ENCODE peak calls at places on chromosomes 5 and 9, in eight cellular contexts. L is RWPE2; I is type B pancreatic cell; G is A549; A is choroid plexus epithelial cell; R is CD8-positive, alpha-beta T cell; P is stomach; Q is neural crest cell. B is an unnamed sample.

GRCh38 chr5:111840275-111840674 is 83.3 kb upstream of the NREP start:
- DNase-seq in L (no peak), I (no peak), G (no peak), A (no peak), R (no peak), P (no peak), Q (no peak), B (no peak)

GRCh38 chr9:71685394-71685793 is 82.9 kb downstream of the CEMIP2 start:
- DNase-seq in L (no peak), I (no peak), G (no peak), A (no peak), R (peak; percentile 13), P (no peak), Q (no peak), B (no peak)

GRCh38 chr5:142432369-142432863 is 107.6 kb upstream of the SPRY4 start:
- DNase-seq in L (no peak), I (no peak), G (no peak), A (no peak), R (no peak), P (peak; percentile 86), Q (no peak), B (peak; percentile 34)

GRCh38 chr9:85599540-85600140 is 142.1 kb downstream of the AGTPBP1 start:
- DNase-seq in L (no peak), I (no peak), G (no peak), A (peak; percentile 38), R (no peak), P (no peak), Q (no peak), B (no peak)

GRCh38 chr5:138819065-138819464 is 56.1 kb downstream of the LRRTM2 start:
- DNase-seq in L (no peak), I (no peak), G (no peak), A (no peak), R (no peak), P (no peak), Q (no peak), B (no peak)

GRCh38 chr5:139061274-139061673 is 136.9 kb downstream of the SIL1 start:
- DNase-seq in L (no peak), I (no peak), G (no peak), A (peak; percentile 72), R (no peak), P (peak; percentile 76), Q (no peak), B (no peak)

GRCh38 chr9:127722055-127722454 is 6.2 kb downstream of the TTC16 start:
- DNase-seq in L (peak; percentile 34), I (no peak), G (no peak), A (no peak), R (no peak), P (no peak), Q (no peak), B (no peak)

GRCh38 chr9:91424403-91425176 is 958 bp upstream of the NFIL3 start:
- DNase-seq in L (peak; percentile 77), I (peak; percentile 78), G (peak; percentile 55), A (peak; percentile 91), R (peak; percentile 35), P (peak; percentile 80), Q (peak; percentile 30), B (peak; percentile 47)

GRCh38 chr9:134549336-134549735 is 92.3 kb upstream of the COL5A1 start:
- DNase-seq in L (no peak), I (no peak), G (no peak), A (no peak), R (no peak), P (no peak), Q (no peak), B (no peak)

GRCh38 chr5:55324815-55325418 is 17.1 kb downstream of the MTREX start:
- DNase-seq in L (no peak), I (no peak), G (peak; percentile 46), A (peak; percentile 81), R (no peak), P (no peak), Q (no peak), B (peak; percentile 29)

GRCh38 chr9:5470122-5470521 is 19.8 kb downstream of the CD274 start:
- DNase-seq in L (no peak), I (no peak), G (no peak), A (no peak), R (no peak), P (no peak), Q (no peak), B (no peak)

GRCh38 chr5:158485604-158486081 is 614.1 kb downstream of the EBF1 start:
- DNase-seq in L (no peak), I (no peak), G (no peak), A (peak; percentile 12), R (no peak), P (no peak), Q (no peak), B (no peak)

GRCh38 chr5:111995701-111996100 is 238.7 kb upstream of the NREP start:
- DNase-seq in L (no peak), I (no peak), G (no peak), A (no peak), R (no peak), P (no peak), Q (no peak), B (no peak)

GRCh38 chr9:129336601-129337286 is 158.7 kb upstream of the IER5L start:
- DNase-seq in L (no peak), I (no peak), G (no peak), A (peak; percentile 76), R (peak; percentile 5), P (peak; percentile 67), Q (no peak), B (no peak)

GRCh38 chr5:103764403-103764802 is 201.8 kb upstream of the NUDT12 start:
- DNase-seq in L (no peak), I (no peak), G (no peak), A (no peak), R (no peak), P (no peak), Q (no peak), B (no peak)

GRCh38 chr9:117516676-117517632 is 102.1 kb upstream of the ASTN2 start:
- DNase-seq in L (no peak), I (no peak), G (no peak), A (no peak), R (no peak), P (peak; percentile 60), Q (no peak), B (no peak)

GRCh38 chr9:121225240-121225639 is 23.6 kb upstream of the RAB14 start:
- DNase-seq in L (no peak), I (no peak), G (no peak), A (no peak), R (no peak), P (no peak), Q (no peak), B (no peak)

GRCh38 chr9:89854715-89855475 is 250.1 kb downstream of the GADD45G start:
- DNase-seq in L (no peak), I (no peak), G (no peak), A (no peak), R (no peak), P (no peak), Q (no peak), B (no peak)

GRCh38 chr5:17373406-17374110 is 124.5 kb upstream of the TAF11L2 start:
- DNase-seq in L (no peak), I (no peak), G (no peak), A (no peak), R (no peak), P (no peak), Q (peak; percentile 11), B (no peak)

GRCh38 chr5:10863763-10864383 is 102.8 kb upstream of the DAP start:
- DNase-seq in L (no peak), I (no peak), G (peak; percentile 75), A (peak; percentile 69), R (peak; percentile 34), P (peak; percentile 55), Q (peak; percentile 68), B (peak; percentile 81)

GRCh38 chr5:177498013-177498847 is 826 bp upstream of the PDLIM7 start:
- DNase-seq in L (no peak), I (no peak), G (no peak), A (peak; percentile 31), R (no peak), P (peak; percentile 45), Q (no peak), B (no peak)

GRCh38 chr9:119216891-119217290 is 152.3 kb downstream of the BRINP1 start:
- DNase-seq in L (no peak), I (no peak), G (no peak), A (no peak), R (no peak), P (no peak), Q (no peak), B (no peak)

GRCh38 chr5:78215565-78215964 is 78.9 kb downstream of the AP3B1 start:
- DNase-seq in L (no peak), I (no peak), G (peak; percentile 7), A (no peak), R (no peak), P (no peak), Q (no peak), B (no peak)

GRCh38 chr5:64958757-64959391 is 190.1 kb downstream of the CWC27 start:
- DNase-seq in L (no peak), I (no peak), G (no peak), A (peak; percentile 73), R (no peak), P (no peak), Q (no peak), B (no peak)
- TF ChIP-seq CTCF in L (peak; percentile 94), I (peak; percentile 77), G (peak; percentile 70), A (peak; percentile 64), R (peak; percentile 67), P (no peak), Q (peak; percentile 64), B (peak; percentile 44)

DNA sequence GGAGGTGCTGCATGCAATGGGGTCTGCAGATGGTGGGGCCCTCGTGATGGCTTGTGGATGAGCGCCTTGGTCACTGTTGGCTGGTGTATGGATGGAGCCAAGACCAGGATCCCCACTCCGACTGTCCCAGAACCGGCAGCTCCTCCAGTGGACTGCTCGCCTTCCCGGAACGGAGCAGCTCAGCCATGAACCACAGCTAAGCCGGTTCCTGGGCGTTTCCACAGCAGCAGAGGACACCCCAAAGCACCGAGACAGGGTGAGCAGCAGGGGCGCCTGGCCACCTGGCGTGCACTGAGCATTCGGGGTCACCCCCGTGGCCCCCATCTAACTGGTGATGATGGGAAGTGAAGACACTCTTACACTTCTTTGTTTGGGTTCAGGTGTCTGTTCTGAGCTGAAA is 26.1 kb downstream of the CCDC187 start:
- DNase-seq in L (no peak), I (no peak), G (no peak), A (no peak), R (no peak), P (no peak), Q (no peak), B (no peak)
- TF ChIP-seq CTCF in L (no peak), I (no peak), G (no peak), A (no peak), R (no peak), P (no peak), Q (no peak), B (no peak)

GRCh38 chr5:113205323-113205722 is 228.7 kb downstream of the DCP2 start:
- DNase-seq in L (no peak), I (no peak), G (no peak), A (peak; percentile 61), R (no peak), P (no peak), Q (no peak), B (no peak)
- TF ChIP-seq CTCF in L (no peak), I (no peak), G (no peak), A (no peak), R (no peak), P (no peak), Q (no peak), B (no peak)

DNA sequence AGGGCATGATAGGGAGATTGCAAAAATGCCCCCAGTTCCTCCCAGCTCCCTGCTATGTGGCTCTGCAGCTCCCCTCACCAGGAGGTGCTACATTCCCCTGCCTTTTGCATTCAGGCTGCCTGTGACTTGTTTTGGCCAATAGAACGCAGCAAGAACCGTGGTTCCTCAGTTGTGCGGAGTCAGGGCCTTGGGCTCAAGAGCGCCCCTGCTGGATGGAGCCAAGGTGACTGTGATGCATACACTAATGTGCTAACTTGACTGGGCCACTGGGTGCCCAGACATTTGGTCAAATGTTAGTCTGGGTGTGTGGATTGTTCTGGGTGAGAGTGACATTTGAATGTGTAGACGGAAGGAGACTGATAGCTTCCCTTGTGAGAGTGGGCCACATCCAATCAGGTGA is 123.3 kb upstream of the MVB12B start:
- DNase-seq in L (no peak), I (no peak), G (no peak), A (no peak), R (no peak), P (no peak), Q (no peak), B (no peak)
- TF ChIP-seq CTCF in L (no peak), I (peak; percentile 53), G (no peak), A (peak; percentile 17), R (no peak), P (no peak), Q (no peak), B (no peak)

B was measured in GM10248.